ENCODE peak calls at places on chromosomes 11 and 22, in six cellular contexts. U is trophoblast cell, R is H9, S is H1, T is mesenchymal stem cell, L is IMR-90. G is an unnamed sample.

GRCh38 chr11:44550123-44550522 is 15.3 kb upstream of the CD82 start:
- DNase-seq in S (no peak), R (no peak), L (no peak), T (no peak), U (no peak), G (no peak)

GRCh38 chr22:41491379-41492100 is 22.6 kb downstream of the ACO2 start:
- DNase-seq in L (peak), S (no peak), U (no peak), R (no peak), T (no peak), G (no peak)

GRCh38 chr22:24555496-24556253 is at the start of gene SNRPD3:
- DNase-seq in U (peak), R (peak), T (peak), S (peak), L (peak), G (peak)

GRCh38 chr11:27722117-27722844 is 22.0 kb upstream of the BDNF start:
- DNase-seq in S (peak), U (no peak), T (peak), L (peak), R (peak), G (peak)

GRCh38 chr22:45880091-45880651 is 96.8 kb downstream of the WNT7B start:
- DNase-seq in U (no peak), S (peak), R (peak), L (no peak), T (no peak), G (no peak)

GRCh38 chr11:116731097-116731761 is 41.6 kb downstream of the BUD13 start:
- DNase-seq in R (peak), T (peak), S (peak), U (no peak), L (peak), G (peak)

GRCh38 chr11:70942593-70942992 is 309.8 kb downstream of the SHANK2 start:
- DNase-seq in U (no peak), R (no peak), L (no peak), T (no peak), S (peak), G (no peak)

GRCh38 chr11:33531743-33532181 is 168.9 kb downstream of the C11orf91 start:
- DNase-seq in R (no peak), L (peak), S (no peak), T (peak), U (no peak), G (no peak)

GRCh38 chr22:45318168-45318557 is 8.4 kb downstream of the FAM118A start:
- DNase-seq in R (no peak), T (peak), U (no peak), S (no peak), L (peak), G (no peak)

GRCh38 chr22:36325163-36326031 is 62.4 kb downstream of the MYH9 start:
- DNase-seq in T (peak), L (peak), S (no peak), R (no peak), U (no peak), G (no peak)

GRCh38 chr22:41237707-41238569 is 2.8 kb downstream of the CHADL start:
- DNase-seq in L (peak), T (peak), U (peak), S (peak), R (peak), G (peak)

GRCh38 chr11:9089636-9090035 is 1.8 kb downstream of the SCUBE2 start:
- DNase-seq in L (no peak), U (peak), R (no peak), T (no peak), S (no peak), G (no peak)

GRCh38 chr22:39699631-39700348 is 129.2 kb downstream of the CACNA1I start:
- DNase-seq in U (no peak), R (no peak), L (no peak), S (no peak), T (no peak), G (peak)

GRCh38 chr11:29282088-29282487 is 734.7 kb downstream of the KCNA4 start:
- DNase-seq in U (no peak), R (no peak), S (no peak), T (peak), L (peak), G (no peak)

GRCh38 chr22:44954113-44954512 is 55.7 kb downstream of the PHF21B start:
- DNase-seq in L (no peak), T (no peak), S (no peak), R (no peak), U (no peak), G (no peak)

GRCh38 chr11:84316866-84317560 is 1030.8 kb upstream of the CCDC90B start:
- DNase-seq in S (no peak), L (peak), T (peak), R (no peak), U (no peak), G (peak)

GRCh38 chr11:56172256-56172835 is 4.1 kb upstream of the OR5J2 start:
- DNase-seq in T (no peak), U (no peak), R (no peak), S (no peak), L (no peak), G (no peak)

GRCh38 chr11:128830836-128831780 is 36.0 kb downstream of the KCNJ1 start:
- DNase-seq in S (peak), T (peak), R (peak), U (peak), L (peak), G (peak)

GRCh38 chr11:130400793-130401483 is 27.5 kb downstream of the ADAMTS8 start:
- DNase-seq in S (no peak), U (peak), L (peak), T (peak), R (no peak), G (no peak)

GRCh38 chr11:90805172-90805571 is 582.3 kb upstream of the CHORDC1 start:
- DNase-seq in R (no peak), T (no peak), L (no peak), S (no peak), U (no peak), G (no peak)

GRCh38 chr22:39130152-39130704 is 22.3 kb downstream of the CBX7 start:
- DNase-seq in T (no peak), S (no peak), L (no peak), R (peak), U (no peak), G (no peak)

GRCh38 chr11:121451982-121452608 is at the start of gene SORL1:
- DNase-seq in S (peak), T (peak), L (peak), U (peak), R (peak), G (peak)

GRCh38 chr22:40147388-40148176 is 30.1 kb upstream of the TNRC6B start:
- DNase-seq in S (peak), R (peak), T (no peak), L (no peak), U (no peak), G (no peak)

DNA sequence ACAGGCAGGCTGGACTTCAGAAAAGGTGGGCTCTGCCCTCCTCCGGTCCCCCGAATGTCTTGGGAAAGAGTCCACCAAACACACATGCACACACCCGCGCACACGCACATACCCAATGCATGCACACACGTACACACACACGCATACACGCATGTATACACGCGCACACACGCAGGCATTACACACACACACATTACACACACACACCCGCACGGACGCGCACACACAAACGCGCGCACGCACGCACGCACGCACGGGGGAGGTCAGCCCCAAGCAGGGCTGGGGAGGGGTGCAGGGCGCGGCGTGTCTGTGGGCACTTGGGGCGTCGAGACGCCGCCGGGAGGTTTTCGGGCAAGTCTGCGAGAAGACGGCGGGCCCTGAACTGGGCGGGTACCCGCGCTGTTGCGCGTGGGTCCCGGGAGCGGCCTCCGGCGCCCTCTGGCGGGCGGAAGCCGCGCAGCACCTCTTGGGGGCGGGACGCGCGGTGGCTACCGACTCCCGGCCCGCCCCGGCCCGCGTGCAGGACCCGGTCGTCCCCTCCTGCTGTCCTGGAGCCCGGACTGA is 3.5 kb downstream of the SEPTIN5 start:
- DNase-seq in U (peak), T (peak), S (peak), R (peak), L (peak), G (no peak)
- H3K9ac ChIP-seq in U (no peak), T (peak), S (no peak), R (no peak), L (peak), G (peak)

GRCh38 chr22:48957311-48957986 is 870.2 kb downstream of the BRD1 start:
- DNase-seq in T (no peak), L (no peak), R (peak), S (no peak), U (no peak), G (no peak)
- H3K14ac ChIP-seq in T (no peak), L (no peak), R (no peak), S (no peak), U (no peak), G (peak)

DNA sequence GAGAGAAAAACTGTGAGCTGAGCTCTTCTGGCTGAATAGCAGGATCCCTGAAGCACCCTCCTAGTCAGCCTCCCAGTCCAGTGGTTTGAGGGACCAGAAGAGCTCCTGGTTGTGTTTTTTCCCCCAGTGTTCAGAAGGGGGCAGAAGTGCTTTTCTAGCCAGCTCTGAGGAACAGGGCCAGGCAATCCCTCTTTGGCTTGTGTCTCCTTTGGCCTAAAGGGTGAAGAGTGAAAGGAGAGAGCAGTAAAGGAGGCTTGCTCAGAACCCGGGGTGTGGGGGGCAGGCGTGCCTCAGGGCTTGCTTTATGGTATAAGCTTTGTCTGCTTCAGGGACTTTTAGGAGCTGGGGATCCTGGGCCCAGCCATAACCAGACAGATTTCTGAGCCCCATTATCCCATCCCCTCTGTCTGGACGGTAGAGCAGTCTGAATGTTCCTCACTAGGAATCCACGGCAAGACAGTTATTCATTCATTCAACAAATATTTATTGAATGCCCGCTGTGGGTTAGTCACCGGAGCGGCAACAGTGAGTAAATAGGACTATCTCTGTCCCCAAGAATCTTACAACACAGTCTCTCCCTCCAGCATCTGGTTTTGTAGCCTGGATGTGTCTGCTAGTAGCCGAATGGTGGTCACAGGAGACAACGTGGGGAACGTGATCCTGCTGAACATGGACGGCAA is 14.5 kb downstream of the ACP2 start:
- DNase-seq in S (no peak), R (peak), U (peak), L (peak), T (peak), G (no peak)
- H3K4me2 ChIP-seq in S (no peak), R (no peak), U (no peak), L (peak), T (peak), G (no peak)

GRCh38 chr11:2893935-2894334 is 8.4 kb upstream of the CDKN1C start:
- DNase-seq in S (no peak), R (no peak), U (no peak), T (no peak), L (no peak), G (no peak)

GRCh38 chr11:2891901-2892214 is 6.3 kb upstream of the CDKN1C start:
- DNase-seq in T (no peak), U (no peak), R (no peak), S (no peak), L (peak), G (no peak)

GRCh38 chr11:2892215-2893020 is 6.8 kb upstream of the CDKN1C start:
- DNase-seq in S (peak), T (peak), R (peak), U (peak), L (peak), G (peak)

GRCh38 chr11:2891291-2891690 is 5.7 kb upstream of the CDKN1C start:
- DNase-seq in S (peak), T (no peak), U (no peak), R (no peak), L (no peak), G (no peak)

DNA sequence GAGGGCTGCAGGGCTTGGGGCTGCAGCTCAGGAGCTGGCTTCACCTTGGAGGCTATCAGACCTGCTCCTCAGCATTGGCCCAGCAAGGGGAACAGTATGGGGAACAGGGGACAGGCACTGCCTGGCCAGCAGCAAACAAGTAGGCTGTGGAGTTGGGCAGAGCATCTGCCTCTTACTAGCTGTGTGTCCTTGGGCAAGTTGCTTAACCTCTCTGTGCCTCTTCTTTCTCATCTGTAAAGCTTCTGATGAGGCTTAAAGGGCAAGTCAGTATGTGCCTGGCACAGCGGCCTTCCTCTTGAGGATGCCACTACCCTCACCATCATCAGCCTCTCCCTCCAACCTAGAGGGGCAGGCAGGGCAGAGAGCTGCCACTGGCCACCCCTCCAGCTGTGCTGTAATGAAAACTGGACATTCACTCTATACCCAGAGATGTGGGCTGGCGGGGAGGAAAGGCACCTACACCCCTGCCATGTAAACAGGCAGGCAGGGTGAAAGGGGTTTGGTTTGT is 7.5 kb upstream of the CDKN1C start:
- DNase-seq in T (no peak), U (no peak), S (no peak), R (no peak), L (no peak), G (no peak)
- H3K9ac ChIP-seq in T (peak), U (peak), S (no peak), R (no peak), L (peak), G (peak)

GRCh38 chr11:111570796-111571195 is 30.3 kb downstream of the LAYN start:
- DNase-seq in U (no peak), L (no peak), R (no peak), T (no peak), S (no peak), G (no peak)

GRCh38 chr11:111573821-111574249 is 28.4 kb upstream of the SIK2 start:
- DNase-seq in U (no peak), T (peak), L (no peak), S (no peak), R (no peak), G (no peak)

GRCh38 chr11:111571829-111572501 is 30.3 kb upstream of the SIK2 start:
- DNase-seq in L (peak), T (no peak), S (no peak), U (no peak), R (no peak), G (no peak)

GRCh38 chr11:111575748-111576147 is 26.5 kb upstream of the SIK2 start:
- DNase-seq in S (no peak), R (no peak), U (no peak), L (no peak), T (no peak), G (no peak)

GRCh38 chr11:111574373-111575230 is 27.6 kb upstream of the SIK2 start:
- DNase-seq in L (no peak), R (no peak), T (peak), S (no peak), U (no peak), G (no peak)
- H3K14ac ChIP-seq in L (no peak), R (no peak), T (no peak), S (no peak), U (no peak), G (no peak)

GRCh38 chr11:11985954-11986949 is 22.2 kb downstream of the DKK3 start:
- DNase-seq in T (no peak), U (no peak), L (no peak), S (no peak), R (peak), G (no peak)
- H3K4me2 ChIP-seq in T (no peak), U (no peak), L (no peak), S (no peak), R (peak), G (no peak)

GRCh38 chr11:62605467-62605866 is 3.8 kb upstream of the MTA2 start:
- DNase-seq in U (no peak), R (no peak), T (no peak), L (no peak), S (no peak), G (no peak)
- H3K9ac ChIP-seq in U (no peak), R (no peak), T (no peak), L (no peak), S (no peak), G (peak)

GRCh38 chr11:35059040-35059439 is 79.9 kb upstream of the CD44 start:
- DNase-seq in U (no peak), R (no peak), T (no peak), L (no peak), S (no peak), G (no peak)
- H3K14ac ChIP-seq in U (no peak), R (no peak), T (no peak), L (no peak), S (no peak), G (no peak)

GRCh38 chr11:131734871-131735270 is 364.5 kb downstream of the NTM start:
- DNase-seq in U (no peak), R (no peak), S (no peak), L (no peak), T (no peak), G (no peak)
- H3K4me2 ChIP-seq in U (no peak), R (no peak), S (no peak), L (no peak), T (no peak), G (no peak)

GRCh38 chr22:37427128-37427710 is at the start of gene ELFN2:
- DNase-seq in S (no peak), U (no peak), T (peak), R (no peak), L (peak), G (no peak)
- H3K9ac ChIP-seq in S (no peak), U (no peak), T (no peak), R (no peak), L (peak), G (peak)

G was measured in neuronal stem cell.